ENCODE peak calls at places on chromosomes 6 and 20, in seven cellular contexts. One of them, this sample, is unnamed.

GRCh38 chr6:20092071-20092566 is 120.2 kb downstream of the MBOAT1 start:
- DNase-seq in nephron progenitor cell: peak; percentile 10
- DNase-seq in NCI-H187 treated with DMSO at 0.1 percent for 48 hours: no peak
- DNase-seq in H9: no peak
- DNase-seq in endothelial cell: peak; percentile 24
- DNase-seq in SJCRH30: no peak
- DNase-seq in LHCN-M2: peak; percentile 54
- DNase-seq in this sample: peak; percentile 61

GRCh38 chr20:56689318-56689717 is 60.2 kb downstream of the TFAP2C start:
- DNase-seq in SJCRH30: no peak
- DNase-seq in nephron progenitor cell: peak; percentile 13
- DNase-seq in LHCN-M2: no peak
- DNase-seq in H9: no peak
- DNase-seq in endothelial cell: no peak
- DNase-seq in NCI-H187 treated with DMSO at 0.1 percent for 48 hours: no peak
- DNase-seq in this sample: no peak

GRCh38 chr20:43985608-43986316 is 71.1 kb downstream of the TOX2 start:
- DNase-seq in H9: no peak
- DNase-seq in NCI-H187 treated with DMSO at 0.1 percent for 48 hours: no peak
- DNase-seq in LHCN-M2: no peak
- DNase-seq in nephron progenitor cell: no peak
- DNase-seq in SJCRH30: no peak
- DNase-seq in endothelial cell: no peak
- DNase-seq in this sample: peak; percentile 5

GRCh38 chr6:31898200-31899011 is 908 bp upstream of the EHMT2 start:
- DNase-seq in SJCRH30: no peak
- DNase-seq in H9: peak; percentile 54
- DNase-seq in NCI-H187 treated with DMSO at 0.1 percent for 48 hours: peak; percentile 12
- DNase-seq in nephron progenitor cell: peak; percentile 12
- DNase-seq in endothelial cell: no peak
- DNase-seq in LHCN-M2: peak; percentile 27
- DNase-seq in this sample: peak; percentile 79

GRCh38 chr20:51811514-51811913 is 9.2 kb upstream of the SALL4 start:
- DNase-seq in NCI-H187 treated with DMSO at 0.1 percent for 48 hours: no peak
- DNase-seq in LHCN-M2: no peak
- DNase-seq in nephron progenitor cell: no peak
- DNase-seq in endothelial cell: no peak
- DNase-seq in H9: no peak
- DNase-seq in SJCRH30: no peak
- DNase-seq in this sample: no peak

GRCh38 chr20:10868299-10868698 is 194.5 kb upstream of the JAG1 start:
- DNase-seq in nephron progenitor cell: no peak
- DNase-seq in LHCN-M2: no peak
- DNase-seq in NCI-H187 treated with DMSO at 0.1 percent for 48 hours: no peak
- DNase-seq in SJCRH30: no peak
- DNase-seq in H9: no peak
- DNase-seq in endothelial cell: no peak
- DNase-seq in this sample: no peak

GRCh38 chr6:25144919-25145318 is 134.3 kb upstream of the CARMIL1 start:
- DNase-seq in NCI-H187 treated with DMSO at 0.1 percent for 48 hours: no peak
- DNase-seq in LHCN-M2: no peak
- DNase-seq in nephron progenitor cell: no peak
- DNase-seq in H9: no peak
- DNase-seq in SJCRH30: no peak
- DNase-seq in endothelial cell: no peak
- DNase-seq in this sample: no peak

GRCh38 chr6:13268914-13269532 is 59.3 kb downstream of the TBC1D7 start:
- DNase-seq in NCI-H187 treated with DMSO at 0.1 percent for 48 hours: no peak
- DNase-seq in LHCN-M2: peak; percentile 70
- DNase-seq in SJCRH30: no peak
- DNase-seq in endothelial cell: no peak
- DNase-seq in nephron progenitor cell: no peak
- DNase-seq in H9: no peak
- DNase-seq in this sample: no peak

GRCh38 chr20:13220194-13220856 is 749 bp upstream of the ISM1 start:
- DNase-seq in SJCRH30: no peak
- DNase-seq in LHCN-M2: no peak
- DNase-seq in NCI-H187 treated with DMSO at 0.1 percent for 48 hours: no peak
- DNase-seq in H9: peak; percentile 78
- DNase-seq in endothelial cell: peak; percentile 67
- DNase-seq in nephron progenitor cell: peak; percentile 71
- DNase-seq in this sample: peak; percentile 7

GRCh38 chr20:17417221-17417620 is 114.0 kb downstream of the BFSP1 start:
- DNase-seq in nephron progenitor cell: no peak
- DNase-seq in SJCRH30: no peak
- DNase-seq in NCI-H187 treated with DMSO at 0.1 percent for 48 hours: no peak
- DNase-seq in endothelial cell: no peak
- DNase-seq in LHCN-M2: peak; percentile 8
- DNase-seq in H9: no peak
- DNase-seq in this sample: no peak

GRCh38 chr6:154536255-154536654 is 25.8 kb upstream of the CNKSR3 start:
- DNase-seq in SJCRH30: no peak
- DNase-seq in endothelial cell: no peak
- DNase-seq in NCI-H187 treated with DMSO at 0.1 percent for 48 hours: no peak
- DNase-seq in LHCN-M2: no peak
- DNase-seq in H9: no peak
- DNase-seq in nephron progenitor cell: no peak
- DNase-seq in this sample: no peak

GRCh38 chr6:122726649-122727048 is 52.9 kb upstream of the FABP7 start:
- DNase-seq in endothelial cell: peak; percentile 30
- DNase-seq in NCI-H187 treated with DMSO at 0.1 percent for 48 hours: no peak
- DNase-seq in LHCN-M2: peak; percentile 15
- DNase-seq in H9: peak; percentile 43
- DNase-seq in SJCRH30: no peak
- DNase-seq in nephron progenitor cell: peak; percentile 10
- DNase-seq in this sample: peak; percentile 13

GRCh38 chr6:151118453-151119123 is 121.2 kb upstream of the AKAP12 start:
- DNase-seq in LHCN-M2: no peak
- DNase-seq in SJCRH30: no peak
- DNase-seq in nephron progenitor cell: no peak
- DNase-seq in NCI-H187 treated with DMSO at 0.1 percent for 48 hours: no peak
- DNase-seq in endothelial cell: no peak
- DNase-seq in H9: no peak
- DNase-seq in this sample: no peak

GRCh38 chr6:7042654-7043545 is 64.9 kb upstream of the RREB1 start:
- DNase-seq in LHCN-M2: no peak
- DNase-seq in endothelial cell: no peak
- DNase-seq in nephron progenitor cell: no peak
- DNase-seq in H9: peak; percentile 28
- DNase-seq in NCI-H187 treated with DMSO at 0.1 percent for 48 hours: no peak
- DNase-seq in SJCRH30: no peak
- DNase-seq in this sample: peak; percentile 23

GRCh38 chr6:11429577-11429976 is 108.0 kb upstream of the TMEM170B start:
- DNase-seq in H9: no peak
- DNase-seq in LHCN-M2: no peak
- DNase-seq in endothelial cell: no peak
- DNase-seq in SJCRH30: no peak
- DNase-seq in nephron progenitor cell: no peak
- DNase-seq in NCI-H187 treated with DMSO at 0.1 percent for 48 hours: no peak
- DNase-seq in this sample: no peak